ENCODE peak calls at places on chromosomes 1 and 21, in seven cellular contexts. Z, Y, S, H, Q, K and V are unnamed samples. For H3K27me3, the result is how much of the 10 kb centered on the place peaks cover.

GRCh38 chr1:154157520-154158306 is 2.8 kb upstream of the NUP210L start:
- DNase-seq in Z (no peak), Y (no peak), S (no peak), H (peak), Q (peak), K (no peak), V (no peak)

GRCh38 chr1:109485001-109485400 is 1.3 kb downstream of the ATXN7L2 start:
- DNase-seq in Z (no peak), Y (no peak), S (no peak), H (no peak), Q (no peak), K (no peak), V (no peak)

GRCh38 chr1:112046630-112047029 is 57.2 kb upstream of the KCND3 start:
- DNase-seq in Z (no peak), Y (no peak), S (no peak), H (no peak), Q (no peak), K (no peak), V (no peak)

GRCh38 chr1:78247079-78247478 is 201.3 kb downstream of the GIPC2 start:
- DNase-seq in Z (no peak), Y (no peak), S (no peak), H (no peak), Q (no peak), K (no peak), V (no peak)

GRCh38 chr21:33247596-33247995 is 17.9 kb downstream of the IFNAR2 start:
- DNase-seq in Z (no peak), Y (no peak), S (no peak), H (no peak), Q (no peak), K (no peak), V (no peak)

GRCh38 chr1:92480813-92481597 is 5.7 kb downstream of the GFI1 start:
- DNase-seq in Z (no peak), Y (no peak), S (no peak), H (no peak), Q (no peak), K (peak), V (no peak)

GRCh38 chr1:37795340-37796110 is 1.9 kb downstream of the MANEAL start:
- DNase-seq in Z (no peak), Y (no peak), S (peak), H (peak), Q (no peak), K (peak), V (no peak)

GRCh38 chr21:45064618-45065399 is 9.6 kb upstream of the ADARB1 start:
- DNase-seq in Z (no peak), Y (peak), S (no peak), H (no peak), Q (no peak), K (no peak), V (no peak)

GRCh38 chr1:38097256-38097655 is 50.7 kb upstream of the POU3F1 start:
- DNase-seq in Z (no peak), Y (no peak), S (no peak), H (no peak), Q (no peak), K (no peak), V (no peak)

GRCh38 chr1:87093286-87093685 is 178.9 kb downstream of the HS2ST1 start:
- DNase-seq in Z (no peak), Y (no peak), S (peak), H (no peak), Q (no peak), K (no peak), V (no peak)

GRCh38 chr1:961132-961652 is 808 bp downstream of the KLHL17 start:
- DNase-seq in Z (no peak), Y (no peak), S (no peak), H (peak), Q (no peak), K (no peak), V (no peak)
- H3K4me3 ChIP-seq in Z (peak), Y (peak), S (peak), H (peak), Q (peak), K (peak), V (peak)

GRCh38 chr1:1600861-1601563 is 1.1 kb upstream of the FNDC10 start:
- DNase-seq in Z (peak), Y (peak), S (no peak), H (no peak), Q (no peak), K (no peak), V (no peak)

GRCh38 chr1:1601564-1602320 is 1.8 kb upstream of the FNDC10 start:
- DNase-seq in Z (peak), Y (no peak), S (no peak), H (no peak), Q (no peak), K (no peak), V (no peak)

GRCh38 chr1:1602941-1603506 is 3.1 kb upstream of the FNDC10 start:
- DNase-seq in Z (peak), Y (peak), S (no peak), H (no peak), Q (no peak), K (no peak), V (no peak)

GRCh38 chr1:1603671-1604373 is 3.9 kb upstream of the FNDC10 start:
- DNase-seq in Z (peak), Y (no peak), S (no peak), H (no peak), Q (no peak), K (no peak), V (no peak)

DNA sequence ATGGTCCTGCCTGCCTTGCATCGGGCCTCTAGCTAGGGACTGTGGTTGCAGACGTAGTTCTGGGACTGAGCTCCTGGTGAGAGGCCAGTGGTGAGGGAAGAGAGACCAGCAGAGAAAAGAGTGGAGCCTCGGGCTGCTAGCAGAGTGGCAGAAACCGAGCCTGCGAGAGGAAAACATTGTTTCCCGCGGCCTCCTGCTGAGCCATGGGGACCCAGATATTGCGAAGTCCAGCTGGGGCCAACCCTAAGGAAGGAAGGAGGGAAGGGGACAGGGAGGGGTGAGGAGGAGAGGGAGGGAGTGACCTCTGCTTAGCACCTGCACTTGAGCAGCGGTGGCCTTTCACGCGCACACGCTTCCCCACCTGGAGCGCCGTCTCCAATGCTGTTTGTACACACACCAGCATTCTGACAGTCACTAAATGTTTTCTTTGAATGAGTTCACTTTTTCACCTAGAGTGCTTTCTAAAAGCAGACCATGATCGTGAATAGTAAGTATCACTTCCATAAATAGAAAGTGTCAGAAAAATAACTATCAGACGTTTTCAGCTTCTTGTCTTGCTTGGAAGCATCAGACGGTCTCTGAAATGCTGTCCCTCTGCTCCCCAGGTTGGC is 2.5 kb upstream of the FNDC10 start:
- DNase-seq in Z (no peak), Y (no peak), S (no peak), H (no peak), Q (no peak), K (no peak), V (peak)
- H3K27me3 ChIP-seq in Z (under half), Y (under half), S (under half), H (under half), Q (under half), K (under half), V (under half)

GRCh38 chr1:119008483-119009299 is 20.5 kb upstream of the TBX15 start:
- DNase-seq in Z (no peak), Y (peak), S (peak), H (no peak), Q (no peak), K (no peak), V (peak)

GRCh38 chr1:119006406-119007279 is 18.5 kb upstream of the TBX15 start:
- DNase-seq in Z (no peak), Y (no peak), S (no peak), H (no peak), Q (no peak), K (no peak), V (no peak)

GRCh38 chr1:119009300-119009660 is 21.1 kb upstream of the TBX15 start:
- DNase-seq in Z (no peak), Y (no peak), S (peak), H (no peak), Q (no peak), K (no peak), V (no peak)

GRCh38 chr1:119007343-119007671 is 19.2 kb upstream of the TBX15 start:
- DNase-seq in Z (no peak), Y (no peak), S (no peak), H (no peak), Q (no peak), K (no peak), V (no peak)

DNA sequence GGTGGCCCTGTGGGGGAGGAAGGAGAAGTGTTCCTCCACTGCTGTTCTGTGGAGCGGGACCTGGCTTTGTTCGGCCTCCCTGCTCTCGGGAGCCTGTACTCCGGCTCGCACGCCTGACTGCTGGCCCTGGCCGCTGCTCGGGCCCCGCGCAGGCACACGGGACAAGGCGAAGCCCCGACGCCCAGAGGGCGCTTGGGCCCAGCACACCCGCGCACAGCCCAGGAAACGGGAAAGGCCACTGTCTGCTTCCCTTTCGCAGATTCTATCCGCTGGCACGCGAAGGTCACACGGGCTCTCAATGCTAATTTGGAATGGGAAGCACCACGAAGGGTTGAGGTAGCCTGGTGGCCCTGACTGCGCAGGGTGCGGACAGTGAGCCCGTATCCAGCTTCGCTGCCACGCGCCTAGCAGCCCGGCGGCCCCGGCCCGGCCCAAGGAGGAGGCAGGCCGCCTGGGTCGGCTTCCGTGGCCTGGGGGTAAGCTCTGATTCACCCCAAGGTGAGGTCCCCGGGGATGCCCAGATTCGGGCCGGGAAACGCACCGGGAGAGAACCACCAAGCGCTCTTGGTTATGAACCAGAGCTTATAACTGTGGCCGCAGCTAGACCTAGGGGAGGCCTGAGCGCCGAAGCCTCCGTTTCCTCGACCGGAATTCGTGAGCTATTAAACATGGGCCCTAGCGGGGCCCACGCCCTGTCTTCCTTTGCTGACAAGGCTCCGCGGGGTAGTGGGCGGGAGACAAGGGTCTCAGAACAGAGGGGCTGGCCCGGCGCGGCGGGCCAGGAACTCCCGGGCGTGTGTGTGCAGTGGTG is 19.7 kb upstream of the TBX15 start:
- DNase-seq in Z (no peak), Y (no peak), S (no peak), H (no peak), Q (no peak), K (no peak), V (no peak)
- H3K4me3 ChIP-seq in Z (peak), Y (peak), S (no peak), H (no peak), Q (no peak), K (peak), V (no peak)

DNA sequence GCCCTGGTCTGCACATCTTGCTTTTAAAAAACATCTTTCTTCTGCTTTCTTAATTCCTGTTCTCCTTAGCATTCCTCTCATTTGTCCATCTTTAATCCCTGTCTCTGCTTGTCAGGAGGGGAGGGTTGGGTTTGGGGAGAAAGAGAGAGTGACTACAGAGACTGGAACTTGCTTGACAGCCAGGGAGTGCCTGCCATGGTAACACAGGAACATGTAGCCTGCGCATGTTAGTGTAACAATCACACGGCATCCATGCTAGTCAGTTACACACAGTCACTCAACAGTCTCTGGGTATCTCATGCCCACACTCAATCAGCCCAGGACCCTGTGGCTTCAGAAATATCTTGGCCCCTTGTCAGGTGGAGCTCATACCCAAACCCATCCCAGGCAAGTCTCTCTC is 818 bp upstream of the TFAP2E start:
- DNase-seq in Z (no peak), Y (no peak), S (no peak), H (no peak), Q (no peak), K (no peak), V (no peak)
- H3K27me3 ChIP-seq in Z (under half), Y (under half), S (under half), H (under half), Q (under half), K (under half), V (under half)

DNA sequence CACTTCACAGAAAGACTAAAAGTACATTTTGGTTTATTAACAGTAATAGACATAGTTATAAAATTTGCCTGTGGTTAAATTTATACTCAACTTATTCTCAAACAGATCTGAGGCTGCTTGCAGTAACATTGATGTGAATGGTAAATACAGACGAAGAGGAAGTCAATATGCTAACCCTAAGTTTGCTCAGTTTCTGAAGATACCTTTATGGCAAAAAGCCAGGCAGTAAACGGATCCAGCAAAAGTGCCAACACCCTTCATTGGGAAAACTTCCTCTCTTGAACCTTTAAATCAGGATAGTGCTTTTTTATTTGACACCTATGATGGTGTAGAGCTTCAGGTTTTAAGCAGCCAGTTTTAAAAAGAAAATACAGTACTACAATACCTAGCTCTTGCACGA is 16.6 kb upstream of the CCDC181 start:
- DNase-seq in Z (no peak), Y (no peak), S (no peak), H (no peak), Q (no peak), K (no peak), V (no peak)
- H3K4me3 ChIP-seq in Z (no peak), Y (no peak), S (no peak), H (no peak), Q (no peak), K (no peak), V (no peak)

DNA sequence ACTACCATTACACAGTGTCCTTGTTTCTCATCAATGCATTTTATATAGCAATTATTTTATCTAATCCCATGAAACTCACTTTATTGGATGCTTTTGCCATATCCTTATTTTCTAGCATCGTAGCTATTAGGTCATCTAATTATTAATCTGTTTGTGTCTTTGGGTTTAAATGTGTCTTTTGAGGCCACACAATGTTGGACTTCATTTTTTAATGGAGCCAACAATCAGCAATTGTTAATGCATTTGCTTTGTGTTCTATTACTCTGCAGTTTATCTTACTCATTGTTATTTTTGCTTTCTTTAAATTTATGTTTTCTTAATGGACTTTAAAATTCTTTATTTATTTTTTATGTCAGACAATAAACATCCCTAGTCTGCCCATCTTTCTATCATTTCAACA is 1.8 kb upstream of the HSD11B1 start:
- DNase-seq in Z (no peak), Y (no peak), S (no peak), H (no peak), Q (no peak), K (no peak), V (no peak)
- H3K27me3 ChIP-seq in Z (under half), Y (under half), S (under half), H (under half), Q (under half), K (under half), V (under half)

DNA sequence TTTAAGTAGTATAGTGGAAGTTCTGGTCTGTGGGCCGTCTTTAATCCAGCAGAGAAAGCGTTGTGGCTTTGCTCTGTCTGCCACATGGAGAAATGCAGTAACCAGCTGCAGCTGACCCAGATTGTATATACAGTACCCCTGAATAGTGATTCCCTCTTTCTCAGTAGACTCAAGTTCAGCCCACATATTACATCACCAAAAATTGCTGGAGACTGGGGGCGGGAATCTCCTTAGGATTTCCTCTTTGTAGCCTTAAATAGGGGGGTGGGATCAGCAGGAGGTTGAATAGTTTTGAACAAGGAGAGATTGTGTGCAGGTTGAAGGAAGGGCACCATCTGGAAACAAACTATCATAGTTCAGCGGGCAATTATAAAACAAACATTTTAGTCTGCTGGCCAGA is at the start of gene ANGPTL1:
- DNase-seq in Z (no peak), Y (no peak), S (no peak), H (no peak), Q (peak), K (no peak), V (no peak)
- H3K4me3 ChIP-seq in Z (peak), Y (peak), S (no peak), H (no peak), Q (peak), K (peak), V (no peak)

GRCh38 chr21:34671891-34672290 is 3.1 kb downstream of the CLIC6 start:
- DNase-seq in Z (no peak), Y (no peak), S (no peak), H (no peak), Q (no peak), K (no peak), V (no peak)

GRCh38 chr21:34670962-34671348 is 2.2 kb downstream of the CLIC6 start:
- DNase-seq in Z (no peak), Y (no peak), S (no peak), H (no peak), Q (no peak), K (no peak), V (no peak)

GRCh38 chr21:34670220-34670961 is 1.6 kb downstream of the CLIC6 start:
- DNase-seq in Z (no peak), Y (no peak), S (peak), H (peak), Q (no peak), K (no peak), V (no peak)

GRCh38 chr21:34674467-34674866 is 5.7 kb downstream of the CLIC6 start:
- DNase-seq in Z (no peak), Y (no peak), S (no peak), H (no peak), Q (no peak), K (no peak), V (no peak)

GRCh38 chr21:34673006-34673405 is 4.2 kb downstream of the CLIC6 start:
- DNase-seq in Z (no peak), Y (no peak), S (no peak), H (no peak), Q (no peak), K (no peak), V (no peak)
- H3K27me3 ChIP-seq in Z (half or more), Y (under half), S (under half), H (under half), Q (under half), K (under half), V (under half)

GRCh38 chr1:8871539-8871935 is 6.9 kb downstream of the ENO1 start:
- DNase-seq in Z (no peak), Y (no peak), S (peak), H (no peak), Q (no peak), K (no peak), V (no peak)
- H3K4me3 ChIP-seq in Z (no peak), Y (no peak), S (peak), H (no peak), Q (no peak), K (no peak), V (no peak)

DNA sequence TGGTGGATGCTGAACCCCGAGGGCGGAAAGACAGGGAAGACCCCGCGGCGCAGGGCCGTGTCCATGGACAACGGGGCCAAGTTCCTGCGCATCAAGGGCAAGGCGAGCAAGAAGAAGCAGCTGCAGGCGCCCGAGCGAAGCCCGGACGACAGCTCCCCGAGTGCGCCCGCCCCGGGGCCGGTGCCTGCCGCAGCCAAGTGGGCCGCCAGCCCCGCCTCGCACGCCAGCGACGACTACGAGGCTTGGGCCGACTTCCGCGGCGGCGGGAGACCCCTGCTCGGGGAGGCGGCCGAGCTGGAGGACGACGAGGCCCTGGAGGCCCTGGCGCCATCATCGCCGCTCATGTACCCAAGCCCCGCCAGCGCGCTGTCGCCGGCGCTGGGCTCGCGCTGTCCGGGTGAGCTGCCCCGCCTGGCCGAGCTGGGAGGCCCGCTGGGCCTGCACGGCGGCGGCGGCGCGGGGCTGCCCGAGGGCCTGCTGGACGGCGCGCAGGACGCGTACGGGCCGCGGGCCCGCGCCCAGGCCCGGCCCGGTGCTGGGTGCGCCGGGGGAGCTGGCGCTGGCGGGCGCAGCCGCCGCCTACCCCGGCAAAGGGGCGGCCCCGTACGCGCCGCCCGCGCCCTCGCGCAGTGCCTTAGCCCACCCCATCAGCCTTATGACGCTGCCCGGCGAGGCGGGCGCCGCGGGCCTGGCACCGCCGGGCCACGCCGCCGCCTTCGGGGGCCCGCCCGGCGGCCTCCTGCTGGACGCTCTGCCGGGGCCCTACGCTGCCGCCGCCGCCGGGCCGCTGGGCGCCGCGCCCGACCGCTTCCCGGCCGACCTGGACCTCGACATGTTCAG is 20.7 kb downstream of the FOXO6 start:
- DNase-seq in Z (no peak), Y (peak), S (no peak), H (no peak), Q (no peak), K (peak), V (no peak)
- H3K27me3 ChIP-seq in Z (under half), Y (under half), S (under half), H (under half), Q (under half), K (under half), V (under half)